ENCODE peak calls at places on chromosomes 4 and X, in six cellular contexts. One of them, this sample, is unnamed.

GRCh38 chr4:13511101-13511500 is 27.0 kb upstream of the RAB28 start:
- DNase-seq in fibroblast of mammary gland: peak
- DNase-seq in MCF 10A: peak
- DNase-seq in T1000: no peak
- DNase-seq in anterior cingulate cortex: no peak
- DNase-seq in IMR-90: no peak
- DNase-seq in this sample: no peak

GRCh38 chr4:153151535-153152452 is 52.4 kb upstream of the TRIM2 start:
- DNase-seq in fibroblast of mammary gland: no peak
- DNase-seq in MCF 10A: no peak
- DNase-seq in T1000: no peak
- DNase-seq in anterior cingulate cortex: peak
- DNase-seq in IMR-90: peak
- DNase-seq in this sample: peak

GRCh38 chr4:184553891-184554290 is 79.5 kb upstream of the IRF2 start:
- DNase-seq in fibroblast of mammary gland: no peak
- DNase-seq in MCF 10A: no peak
- DNase-seq in T1000: no peak
- DNase-seq in anterior cingulate cortex: no peak
- DNase-seq in IMR-90: no peak
- DNase-seq in this sample: no peak

GRCh38 chrX:40158036-40158706 is 60.4 kb upstream of the BCOR start:
- DNase-seq in fibroblast of mammary gland: no peak
- DNase-seq in MCF 10A: no peak
- DNase-seq in T1000: no peak
- DNase-seq in anterior cingulate cortex: peak
- DNase-seq in IMR-90: peak
- DNase-seq in this sample: peak

GRCh38 chr4:78622253-78622979 is 70.8 kb downstream of the ANXA3 start:
- DNase-seq in fibroblast of mammary gland: peak
- DNase-seq in MCF 10A: no peak
- DNase-seq in T1000: no peak
- DNase-seq in anterior cingulate cortex: no peak
- DNase-seq in IMR-90: peak
- DNase-seq in this sample: no peak

GRCh38 chr4:66639361-66639760 is 905.9 kb downstream of the CENPC start:
- DNase-seq in fibroblast of mammary gland: peak
- DNase-seq in MCF 10A: no peak
- DNase-seq in T1000: no peak
- DNase-seq in anterior cingulate cortex: no peak
- DNase-seq in IMR-90: no peak
- DNase-seq in this sample: no peak

GRCh38 chr4:59612235-59612634 is 1587.9 kb upstream of the ADGRL3 start:
- DNase-seq in fibroblast of mammary gland: peak
- DNase-seq in MCF 10A: peak
- DNase-seq in T1000: no peak
- DNase-seq in anterior cingulate cortex: no peak
- DNase-seq in IMR-90: peak
- DNase-seq in this sample: no peak

GRCh38 chr4:81652069-81652478 is 180.4 kb upstream of the RASGEF1B start:
- DNase-seq in fibroblast of mammary gland: no peak
- DNase-seq in MCF 10A: no peak
- DNase-seq in T1000: no peak
- DNase-seq in anterior cingulate cortex: no peak
- DNase-seq in IMR-90: no peak
- DNase-seq in this sample: no peak

GRCh38 chrX:11759461-11760311 is 1.6 kb downstream of the MSL3 start:
- DNase-seq in fibroblast of mammary gland: peak
- DNase-seq in MCF 10A: peak
- DNase-seq in T1000: peak
- DNase-seq in anterior cingulate cortex: no peak
- DNase-seq in IMR-90: peak
- DNase-seq in this sample: peak

GRCh38 chrX:153925387-153925738 is 701 bp downstream of the ARHGAP4 start:
- DNase-seq in fibroblast of mammary gland: no peak
- DNase-seq in MCF 10A: no peak
- DNase-seq in T1000: no peak
- DNase-seq in anterior cingulate cortex: no peak
- DNase-seq in IMR-90: no peak
- DNase-seq in this sample: no peak